ENCODE peak calls at places on chromosomes 1 and 21, in eight cellular contexts. I, M, W, F, A, R, K and H are unnamed samples. For H3K9me3, the result is how much of the 10 kb centered on the place peaks cover.

GRCh38 chr1:175272361-175272760 is 79.8 kb upstream of the KIAA0040 start:
- DNase-seq in I (no peak), M (no peak), W (no peak), F (no peak), A (no peak), R (no peak), K (no peak), H (no peak)

GRCh38 chr21:41180752-41181151 is 12.8 kb downstream of the BACE2 start:
- DNase-seq in I (no peak), M (no peak), W (no peak), F (no peak), A (no peak), R (no peak), K (no peak), H (no peak)

GRCh38 chr1:239811211-239811902 is 280.3 kb upstream of the FMN2 start:
- DNase-seq in I (no peak), M (no peak), W (no peak), F (no peak), A (no peak), R (no peak), K (no peak), H (no peak)

GRCh38 chr1:91997607-91998195 is 32.1 kb upstream of the EPHX4 start:
- DNase-seq in I (no peak), M (peak), W (no peak), F (peak), A (no peak), R (peak), K (peak), H (no peak)

GRCh38 chr1:118317836-118318614 is 133.0 kb upstream of the SPAG17 start:
- DNase-seq in I (no peak), M (no peak), W (no peak), F (no peak), A (no peak), R (no peak), K (no peak), H (no peak)

GRCh38 chr1:88736633-88737248 is 52.7 kb downstream of the PKN2 start:
- DNase-seq in I (peak), M (peak), W (no peak), F (peak), A (no peak), R (no peak), K (no peak), H (no peak)

GRCh38 chr21:44752701-44753235 is 41.4 kb upstream of the TSPEAR start:
- DNase-seq in I (peak), M (no peak), W (no peak), F (no peak), A (no peak), R (no peak), K (no peak), H (no peak)

GRCh38 chr1:150165622-150166612 is 16.2 kb downstream of the PLEKHO1 start:
- DNase-seq in I (peak), M (peak), W (peak), F (peak), A (peak), R (peak), K (peak), H (no peak)

GRCh38 chr1:162913345-162913744 is 52.4 kb upstream of the CCDC190 start:
- DNase-seq in I (no peak), M (no peak), W (no peak), F (no peak), A (no peak), R (no peak), K (no peak), H (no peak)

GRCh38 chr1:215111916-215112315 is 29.4 kb downstream of the KCNK2 start:
- DNase-seq in I (no peak), M (no peak), W (no peak), F (no peak), A (no peak), R (no peak), K (no peak), H (no peak)

GRCh38 chr1:245777752-245778151 is 623.0 kb downstream of the KIF26B start:
- DNase-seq in I (no peak), M (no peak), W (no peak), F (no peak), A (no peak), R (no peak), K (no peak), H (no peak)

GRCh38 chr1:66140072-66140471 is 347.4 kb downstream of the PDE4B start:
- DNase-seq in I (no peak), M (no peak), W (no peak), F (peak), A (no peak), R (no peak), K (peak), H (no peak)

GRCh38 chr1:12196641-12197482 is 30.1 kb downstream of the TNFRSF1B start:
- DNase-seq in I (peak), M (no peak), W (no peak), F (no peak), A (peak), R (no peak), K (peak), H (no peak)

GRCh38 chr1:228032041-228032440 is 25.2 kb downstream of the WNT3A start:
- DNase-seq in I (peak), M (no peak), W (no peak), F (no peak), A (no peak), R (no peak), K (no peak), H (no peak)

GRCh38 chr1:234722904-234723588 is 113.1 kb upstream of the IRF2BP2 start:
- DNase-seq in I (peak), M (peak), W (peak), F (peak), A (peak), R (no peak), K (peak), H (peak)

GRCh38 chr1:21696931-21697330 is 27.8 kb upstream of the RAP1GAP start:
- DNase-seq in I (no peak), M (no peak), W (no peak), F (no peak), A (no peak), R (no peak), K (no peak), H (no peak)

GRCh38 chr1:29981586-29982239 is 741.7 kb downstream of the MATN1 start:
- DNase-seq in I (no peak), M (no peak), W (no peak), F (no peak), A (no peak), R (no peak), K (no peak), H (no peak)
- TF ChIP-seq CTCF in I (no peak), M (no peak), W (no peak), F (no peak), A (no peak), R (no peak), K (no peak), H (no peak)

GRCh38 chr21:9735421-9735961 is 785.9 kb upstream of the TPTE start:
- DNase-seq in I (no peak), M (no peak), W (no peak), F (no peak), A (no peak), R (no peak), K (no peak), H (no peak)

DNA sequence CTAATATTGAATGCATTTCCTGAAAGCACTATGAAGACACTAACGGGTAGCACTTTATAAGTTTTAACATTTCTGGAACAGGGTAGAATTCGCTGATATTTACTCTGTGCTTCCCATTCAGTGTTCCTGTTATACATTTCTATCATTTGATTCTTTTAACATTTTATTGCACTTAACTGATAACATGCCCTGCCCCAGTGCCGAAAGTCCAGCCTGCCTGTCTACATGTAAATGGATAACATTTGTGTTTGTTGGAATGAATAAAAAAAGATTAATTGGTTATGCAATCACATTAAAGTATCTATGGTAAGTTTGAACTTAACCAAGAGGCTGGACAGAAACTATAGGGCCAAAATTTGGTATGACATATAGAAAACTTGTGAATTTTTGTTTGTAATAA is 790.5 kb upstream of the TPTE start:
- DNase-seq in I (no peak), M (no peak), W (no peak), F (no peak), A (no peak), R (no peak), K (no peak), H (peak)
- H3K9me3 ChIP-seq in I (under half), M (under half), W (under half), F (under half), A (under half), R (under half), K (under half), H (under half)

GRCh38 chr1:40058453-40059291 is 18.1 kb downstream of the CAP1 start:
- DNase-seq in I (no peak), M (peak), W (no peak), F (no peak), A (no peak), R (no peak), K (no peak), H (no peak)
- H3K4me3 ChIP-seq in I (no peak), M (no peak), W (no peak), F (no peak), A (no peak), R (no peak), K (peak), H (no peak)

GRCh38 chr1:165899461-165899941 is 72.1 kb downstream of the UCK2 start:
- DNase-seq in I (peak), M (no peak), W (no peak), F (no peak), A (no peak), R (no peak), K (no peak), H (peak)
- TF ChIP-seq CTCF in I (no peak), M (no peak), W (no peak), F (no peak), A (no peak), R (no peak), K (no peak), H (no peak)

GRCh38 chr21:23699402-23699801 is 1907.9 kb downstream of the MRPL39 start:
- DNase-seq in I (no peak), M (no peak), W (no peak), F (no peak), A (no peak), R (no peak), K (no peak), H (no peak)
- H3K9me3 ChIP-seq in I (under half), M (under half), W (under half), F (under half), A (under half), R (under half), K (under half), H (under half)

GRCh38 chr1:60612790-60613189 is 469.6 kb upstream of the NFIA start:
- DNase-seq in I (no peak), M (no peak), W (no peak), F (no peak), A (no peak), R (no peak), K (no peak), H (no peak)

GRCh38 chr1:60621524-60621923 is 460.8 kb upstream of the NFIA start:
- DNase-seq in I (no peak), M (no peak), W (no peak), F (no peak), A (no peak), R (no peak), K (no peak), H (no peak)

GRCh38 chr1:60620107-60620506 is 462.3 kb upstream of the NFIA start:
- DNase-seq in I (no peak), M (no peak), W (no peak), F (no peak), A (no peak), R (no peak), K (no peak), H (no peak)

GRCh38 chr1:60615661-60616060 is 466.7 kb upstream of the NFIA start:
- DNase-seq in I (peak), M (no peak), W (no peak), F (no peak), A (no peak), R (no peak), K (no peak), H (no peak)
- H3K4me3 ChIP-seq in I (no peak), M (no peak), W (no peak), F (no peak), A (no peak), R (no peak), K (no peak), H (no peak)

DNA sequence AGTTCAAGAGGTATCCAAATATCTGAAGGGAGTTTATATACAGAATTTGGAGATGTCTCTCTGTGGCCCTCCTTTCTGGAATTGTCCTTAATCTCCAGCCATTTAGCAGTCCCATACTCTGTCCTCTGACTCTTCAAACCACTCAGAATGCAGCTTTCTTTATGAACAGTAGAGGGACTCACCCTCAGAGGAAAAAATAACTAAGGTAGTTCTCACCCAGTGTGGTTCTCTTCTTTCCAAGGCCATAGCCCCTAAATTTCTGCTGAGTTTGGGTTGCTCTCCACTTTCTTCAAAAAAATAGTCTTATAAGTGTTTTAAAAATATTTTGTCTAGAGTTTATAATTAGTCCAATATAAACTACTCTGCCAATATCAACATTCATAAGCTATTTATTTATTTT is 369.7 kb downstream of the MATN1 start:
- DNase-seq in I (peak), M (no peak), W (no peak), F (no peak), A (no peak), R (no peak), K (no peak), H (no peak)
- TF ChIP-seq CTCF in I (peak), M (peak), W (no peak), F (no peak), A (no peak), R (peak), K (no peak), H (no peak)

GRCh38 chr21:28196981-28197380 is 795.7 kb downstream of the LTN1 start:
- DNase-seq in I (no peak), M (no peak), W (no peak), F (no peak), A (no peak), R (no peak), K (no peak), H (no peak)

DNA sequence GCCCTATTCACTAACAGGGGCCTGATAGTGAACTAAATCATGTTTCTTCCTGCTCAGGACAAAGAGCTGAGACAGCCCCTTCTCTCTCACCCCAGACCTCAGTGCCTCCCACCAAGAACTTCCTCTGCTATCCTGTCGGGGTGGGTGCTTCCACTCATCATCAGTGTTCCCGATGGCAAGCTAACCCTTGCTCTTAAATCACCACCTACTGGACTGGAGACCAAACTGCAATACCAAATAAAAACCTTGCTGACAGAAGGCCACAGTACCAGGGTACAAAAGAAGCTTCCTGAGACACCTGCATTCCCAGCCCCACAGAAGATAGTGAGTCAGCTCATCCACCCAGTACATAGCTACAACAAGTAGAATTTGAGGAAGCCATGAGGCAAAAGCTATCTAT is 799.5 kb downstream of the LTN1 start:
- DNase-seq in I (no peak), M (no peak), W (no peak), F (no peak), A (no peak), R (no peak), K (no peak), H (no peak)
- H3K9me3 ChIP-seq in I (under half), M (under half), W (under half), F (under half), A (under half), R (under half), K (under half), H (under half)

GRCh38 chr1:156641761-156642264 is at the start of gene BCAN:
- DNase-seq in I (peak), M (no peak), W (no peak), F (no peak), A (no peak), R (no peak), K (no peak), H (no peak)
- H3K4me3 ChIP-seq in I (no peak), M (no peak), W (peak), F (peak), A (peak), R (no peak), K (peak), H (peak)

GRCh38 chr1:24415910-24416665 is 486 bp downstream of the NIPAL3 start:
- DNase-seq in I (no peak), M (peak), W (no peak), F (peak), A (no peak), R (no peak), K (no peak), H (no peak)

GRCh38 chr1:24416666-24417391 is 1.2 kb downstream of the NIPAL3 start:
- DNase-seq in I (peak), M (peak), W (no peak), F (peak), A (no peak), R (peak), K (peak), H (no peak)

GRCh38 chr1:24415334-24415909 is at the start of gene NIPAL3:
- DNase-seq in I (peak), M (peak), W (peak), F (peak), A (peak), R (peak), K (peak), H (peak)

GRCh38 chr1:24413350-24414163 is at the start of gene STPG1:
- DNase-seq in I (peak), M (peak), W (peak), F (peak), A (peak), R (peak), K (peak), H (peak)

DNA sequence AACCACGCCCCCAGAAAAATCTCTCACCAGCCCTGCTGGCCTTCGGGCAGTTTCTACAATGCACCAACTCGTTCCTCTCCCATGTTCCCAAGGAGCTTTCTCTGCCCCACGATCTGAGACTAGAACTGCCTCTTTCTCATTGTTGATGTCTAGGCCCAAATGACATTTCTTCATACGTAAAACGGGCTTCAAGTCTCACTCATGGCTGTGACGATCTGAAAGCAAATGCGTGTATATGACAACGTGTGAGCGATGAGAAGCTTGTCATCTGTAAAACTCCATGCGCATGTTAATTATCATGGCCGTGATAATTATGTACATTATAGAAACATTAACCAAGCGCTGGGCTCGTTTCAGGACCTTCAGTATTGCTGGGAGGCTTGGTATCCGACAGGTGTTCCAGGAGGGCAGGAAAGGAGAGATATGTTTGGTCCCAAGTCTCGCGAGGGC is 693 bp upstream of the NIPAL3 start:
- DNase-seq in I (no peak), M (no peak), W (no peak), F (peak), A (no peak), R (no peak), K (no peak), H (no peak)
- TF ChIP-seq CTCF in I (no peak), M (no peak), W (no peak), F (no peak), A (no peak), R (no peak), K (no peak), H (no peak)